ENCODE peak calls at places on chromosomes 3 and 15, in eight cellular contexts. One of them, this sample, is unnamed.

GRCh38 chr3:57752307-57752706 is 3.8 kb upstream of the SLMAP start:
- DNase-seq in endothelial cell: no peak
- DNase-seq in pancreas: no peak
- DNase-seq in BJ: no peak
- DNase-seq in PC-9: peak; percentile 66
- DNase-seq in HepG2: no peak
- DNase-seq in cardiac fibroblast: peak; percentile 12
- DNase-seq in AG09309: no peak
- DNase-seq in this sample: peak; percentile 8

GRCh38 chr3:7876741-7877297 is 624.8 kb upstream of the LMCD1 start:
- DNase-seq in endothelial cell: no peak
- DNase-seq in pancreas: no peak
- DNase-seq in BJ: no peak
- DNase-seq in PC-9: no peak
- DNase-seq in HepG2: no peak
- DNase-seq in cardiac fibroblast: peak; percentile 3
- DNase-seq in AG09309: no peak
- DNase-seq in this sample: no peak

GRCh38 chr3:38966956-38967795 is 84.6 kb downstream of the SCN11A start:
- DNase-seq in endothelial cell: no peak
- DNase-seq in pancreas: no peak
- DNase-seq in BJ: no peak
- DNase-seq in PC-9: no peak
- DNase-seq in HepG2: no peak
- DNase-seq in cardiac fibroblast: no peak
- DNase-seq in AG09309: no peak
- DNase-seq in this sample: no peak

GRCh38 chr3:47128110-47128509 is 35.8 kb downstream of the SETD2 start:
- DNase-seq in endothelial cell: no peak
- DNase-seq in pancreas: no peak
- DNase-seq in BJ: peak; percentile 3
- DNase-seq in PC-9: no peak
- DNase-seq in HepG2: no peak
- DNase-seq in cardiac fibroblast: no peak
- DNase-seq in AG09309: no peak
- DNase-seq in this sample: no peak

GRCh38 chr3:184371570-184372018 is 6.4 kb downstream of the THPO start:
- DNase-seq in endothelial cell: peak; percentile 76
- DNase-seq in pancreas: peak; percentile 91
- DNase-seq in BJ: peak; percentile 36
- DNase-seq in PC-9: peak; percentile 84
- DNase-seq in HepG2: peak; percentile 84
- DNase-seq in cardiac fibroblast: peak; percentile 93
- DNase-seq in AG09309: peak; percentile 73
- DNase-seq in this sample: peak; percentile 82

GRCh38 chr15:45521596-45522167 is 873 bp downstream of the SLC30A4 start:
- DNase-seq in endothelial cell: no peak
- DNase-seq in pancreas: no peak
- DNase-seq in BJ: no peak
- DNase-seq in PC-9: no peak
- DNase-seq in HepG2: peak; percentile 54
- DNase-seq in cardiac fibroblast: no peak
- DNase-seq in AG09309: no peak
- DNase-seq in this sample: no peak

GRCh38 chr15:71634820-71635219 is 175.5 kb upstream of the NR2E3 start:
- DNase-seq in endothelial cell: no peak
- DNase-seq in pancreas: no peak
- DNase-seq in BJ: no peak
- DNase-seq in PC-9: no peak
- DNase-seq in HepG2: no peak
- DNase-seq in cardiac fibroblast: peak; percentile 17
- DNase-seq in AG09309: no peak
- DNase-seq in this sample: peak; percentile 8

GRCh38 chr15:42151736-42152135 is 4.7 kb downstream of the PLA2G4F start:
- DNase-seq in endothelial cell: no peak
- DNase-seq in pancreas: no peak
- DNase-seq in BJ: no peak
- DNase-seq in PC-9: no peak
- DNase-seq in HepG2: no peak
- DNase-seq in cardiac fibroblast: peak; percentile 15
- DNase-seq in AG09309: no peak
- DNase-seq in this sample: no peak

GRCh38 chr3:129651316-129652202 is 45.1 kb upstream of the PLXND1 start:
- DNase-seq in endothelial cell: no peak
- DNase-seq in pancreas: no peak
- DNase-seq in BJ: peak; percentile 88
- DNase-seq in PC-9: peak; percentile 83
- DNase-seq in HepG2: no peak
- DNase-seq in cardiac fibroblast: peak; percentile 75
- DNase-seq in AG09309: peak; percentile 92
- DNase-seq in this sample: peak; percentile 92

GRCh38 chr15:65460948-65461347 is 38.2 kb upstream of the IGDCC4 start:
- DNase-seq in endothelial cell: no peak
- DNase-seq in pancreas: no peak
- DNase-seq in BJ: no peak
- DNase-seq in PC-9: no peak
- DNase-seq in HepG2: no peak
- DNase-seq in cardiac fibroblast: peak; percentile 4
- DNase-seq in AG09309: no peak
- DNase-seq in this sample: peak; percentile 31

GRCh38 chr3:197298858-197299854 is 744 bp upstream of the DLG1 start:
- DNase-seq in endothelial cell: peak; percentile 46
- DNase-seq in pancreas: peak; percentile 55
- DNase-seq in BJ: no peak
- DNase-seq in PC-9: peak; percentile 85
- DNase-seq in HepG2: peak; percentile 49
- DNase-seq in cardiac fibroblast: no peak
- DNase-seq in AG09309: no peak
- DNase-seq in this sample: no peak

GRCh38 chr3:131421957-131422498 is 40.5 kb downstream of the NUDT16 start:
- DNase-seq in endothelial cell: no peak
- DNase-seq in pancreas: no peak
- DNase-seq in BJ: no peak
- DNase-seq in PC-9: no peak
- DNase-seq in HepG2: no peak
- DNase-seq in cardiac fibroblast: peak; percentile 8
- DNase-seq in AG09309: no peak
- DNase-seq in this sample: no peak

GRCh38 chr15:58490405-58491150 is 58.8 kb downstream of the LIPC start:
- DNase-seq in endothelial cell: no peak
- DNase-seq in pancreas: no peak
- DNase-seq in BJ: no peak
- DNase-seq in PC-9: no peak
- DNase-seq in HepG2: no peak
- DNase-seq in cardiac fibroblast: no peak
- DNase-seq in AG09309: no peak
- DNase-seq in this sample: no peak

GRCh38 chr3:68467465-68467864 is 464.9 kb downstream of the TAFA4 start:
- DNase-seq in endothelial cell: no peak
- DNase-seq in pancreas: no peak
- DNase-seq in BJ: no peak
- DNase-seq in PC-9: no peak
- DNase-seq in HepG2: no peak
- DNase-seq in cardiac fibroblast: no peak
- DNase-seq in AG09309: no peak
- DNase-seq in this sample: no peak

GRCh38 chr15:47548189-47548588 is 169.1 kb upstream of the SEMA6D start:
- DNase-seq in endothelial cell: no peak
- DNase-seq in pancreas: no peak
- DNase-seq in BJ: no peak
- DNase-seq in PC-9: no peak
- DNase-seq in HepG2: no peak
- DNase-seq in cardiac fibroblast: no peak
- DNase-seq in AG09309: no peak
- DNase-seq in this sample: no peak

DNA sequence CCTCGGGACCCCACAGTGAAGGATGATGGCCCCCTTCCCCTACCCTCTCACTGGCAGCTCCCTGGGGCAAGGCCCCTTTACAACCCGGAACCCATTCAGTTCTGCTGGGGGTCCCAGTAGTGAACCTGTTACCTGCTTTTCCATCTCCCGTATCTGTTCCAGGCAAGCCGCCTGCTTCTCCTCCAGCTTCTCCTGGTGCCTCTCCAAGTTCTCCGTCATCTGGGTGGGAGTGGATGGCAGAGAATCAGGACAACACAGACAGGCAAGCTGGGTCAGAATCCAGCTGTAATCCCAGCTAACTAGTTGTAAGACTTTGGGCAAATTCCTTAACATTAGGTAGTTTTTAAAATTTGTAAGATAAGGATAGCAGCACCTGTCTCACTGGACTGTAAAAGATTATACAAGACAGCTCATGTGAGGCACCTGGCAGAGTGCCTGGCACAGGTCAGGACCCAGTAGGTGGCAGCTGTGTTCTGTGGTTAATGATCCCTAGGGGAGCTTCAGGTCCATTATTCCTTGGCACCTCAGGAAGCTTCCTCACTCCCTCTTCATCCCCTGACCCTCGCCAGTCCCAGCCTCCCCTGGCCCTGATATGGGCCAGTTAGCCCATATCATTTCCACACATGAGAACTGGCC is 6.4 kb upstream of the ANKRD63 start:
- DNase-seq in endothelial cell: no peak
- DNase-seq in pancreas: peak; percentile 76
- DNase-seq in BJ: no peak
- DNase-seq in PC-9: peak; percentile 49
- DNase-seq in HepG2: no peak
- DNase-seq in cardiac fibroblast: no peak
- DNase-seq in AG09309: no peak
- DNase-seq in this sample: no peak
- TF ChIP-seq CTCF in endothelial cell: no peak
- TF ChIP-seq CTCF in pancreas: no peak
- TF ChIP-seq CTCF in BJ: no peak
- TF ChIP-seq CTCF in PC-9: no peak
- TF ChIP-seq CTCF in HepG2: no peak
- TF ChIP-seq CTCF in cardiac fibroblast: no peak
- TF ChIP-seq CTCF in AG09309: no peak
- TF ChIP-seq CTCF in this sample: no peak

GRCh38 chr3:189508784-189509489 is 122.3 kb upstream of the TP63 start:
- DNase-seq in endothelial cell: no peak
- DNase-seq in pancreas: no peak
- DNase-seq in BJ: no peak
- DNase-seq in PC-9: no peak
- DNase-seq in HepG2: no peak
- DNase-seq in cardiac fibroblast: peak; percentile 5
- DNase-seq in AG09309: peak; percentile 34
- DNase-seq in this sample: no peak
- TF ChIP-seq CTCF in endothelial cell: no peak
- TF ChIP-seq CTCF in pancreas: no peak
- TF ChIP-seq CTCF in BJ: no peak
- TF ChIP-seq CTCF in PC-9: no peak
- TF ChIP-seq CTCF in HepG2: no peak
- TF ChIP-seq CTCF in cardiac fibroblast: no peak
- TF ChIP-seq CTCF in AG09309: no peak
- TF ChIP-seq CTCF in this sample: no peak

GRCh38 chr3:180646187-180646790 is 33.0 kb downstream of the CCDC39 start:
- DNase-seq in endothelial cell: no peak
- DNase-seq in pancreas: no peak
- DNase-seq in BJ: no peak
- DNase-seq in PC-9: no peak
- DNase-seq in HepG2: no peak
- DNase-seq in cardiac fibroblast: no peak
- DNase-seq in AG09309: no peak
- DNase-seq in this sample: no peak
- TF ChIP-seq CTCF in endothelial cell: peak; percentile 68
- TF ChIP-seq CTCF in pancreas: no peak
- TF ChIP-seq CTCF in BJ: no peak
- TF ChIP-seq CTCF in PC-9: peak; percentile 56
- TF ChIP-seq CTCF in HepG2: no peak
- TF ChIP-seq CTCF in cardiac fibroblast: no peak
- TF ChIP-seq CTCF in AG09309: peak; percentile 14
- TF ChIP-seq CTCF in this sample: peak; percentile 70

GRCh38 chr3:15903776-15904720 is 106.3 kb upstream of the ANKRD28 start:
- DNase-seq in endothelial cell: no peak
- DNase-seq in pancreas: peak; percentile 78
- DNase-seq in BJ: no peak
- DNase-seq in PC-9: no peak
- DNase-seq in HepG2: no peak
- DNase-seq in cardiac fibroblast: no peak
- DNase-seq in AG09309: no peak
- DNase-seq in this sample: no peak
- TF ChIP-seq CTCF in endothelial cell: no peak
- TF ChIP-seq CTCF in pancreas: no peak
- TF ChIP-seq CTCF in BJ: no peak
- TF ChIP-seq CTCF in PC-9: no peak
- TF ChIP-seq CTCF in HepG2: no peak
- TF ChIP-seq CTCF in cardiac fibroblast: no peak
- TF ChIP-seq CTCF in AG09309: no peak
- TF ChIP-seq CTCF in this sample: no peak

This sample was measured in HFFc6.